ENCODE peak calls at places on chromosomes 2 and 18, in seven cellular contexts. Q is fibroblast of lung, H is HepG2, I is K562, T is mesendoderm, U is GM23248, L is endodermal cell. X is an unnamed sample.

GRCh38 chr2:233061007-233061590 is 957 bp downstream of the INPP5D start:
- DNase-seq in Q (no peak), U (no peak), I (no peak), L (no peak), H (no peak), T (no peak), X (no peak)

GRCh38 chr18:57801379-57802165 is 1.5 kb downstream of the ATP8B1 start:
- DNase-seq in L (peak), I (no peak), U (peak), Q (no peak), H (no peak), T (no peak), X (peak)

GRCh38 chr2:181752301-181752700 is 72.0 kb upstream of the NEUROD1 start:
- DNase-seq in L (no peak), Q (no peak), U (no peak), I (no peak), H (peak), T (no peak), X (peak)

GRCh38 chr2:111106720-111107119 is 14.0 kb upstream of the BCL2L11 start:
- DNase-seq in I (no peak), U (peak), Q (no peak), T (no peak), L (no peak), H (no peak), X (no peak)

GRCh38 chr2:163157891-163158511 is 319.4 kb upstream of the KCNH7 start:
- DNase-seq in T (no peak), I (no peak), H (no peak), Q (peak), U (peak), L (no peak), X (peak)

GRCh38 chr2:37414470-37414949 is 70.1 kb downstream of the QPCT start:
- DNase-seq in T (peak), I (peak), L (no peak), Q (peak), U (peak), H (peak), X (peak)

GRCh38 chr2:207045531-207045930 is 106.2 kb downstream of the CPO start:
- DNase-seq in L (no peak), H (no peak), I (no peak), U (peak), T (no peak), Q (no peak), X (no peak)

GRCh38 chr18:27546991-27547390 is 361.9 kb upstream of the CHST9 start:
- DNase-seq in U (no peak), L (no peak), T (no peak), Q (no peak), I (no peak), H (no peak), X (no peak)

DNA sequence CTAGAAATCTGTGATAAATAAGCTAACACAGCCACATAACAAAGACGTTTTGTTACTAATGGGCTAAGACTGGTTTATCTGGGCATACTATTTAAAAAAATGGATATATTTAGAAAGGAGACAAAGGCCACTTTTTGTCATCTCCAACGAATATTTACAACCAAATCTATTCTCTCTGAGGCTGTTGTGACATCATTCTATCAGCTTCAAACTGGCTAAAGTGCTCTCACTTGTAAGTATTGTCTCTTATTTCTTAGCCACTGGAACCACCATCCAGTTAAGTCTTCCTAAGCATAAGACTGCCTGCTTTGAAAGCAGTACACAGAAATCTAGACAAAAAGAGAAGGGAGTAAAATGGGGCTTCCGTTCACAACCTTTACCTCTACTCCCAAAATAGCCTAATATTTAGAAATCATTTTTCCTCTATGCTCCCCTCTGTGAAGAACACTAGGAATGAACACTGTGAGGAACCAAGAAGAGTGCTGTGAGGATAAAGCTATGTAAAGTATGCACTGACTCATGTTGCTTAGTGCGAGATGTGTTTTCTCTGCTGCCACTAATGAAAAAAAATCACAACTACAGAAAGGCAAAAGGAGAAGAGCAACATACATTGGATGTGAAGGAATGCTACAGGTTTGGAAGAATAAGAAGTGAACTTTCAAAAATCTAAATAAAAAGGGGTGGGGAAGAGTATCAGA is 264.1 kb downstream of the EXOC6B start:
- DNase-seq in U (peak), T (peak), Q (peak), H (peak), L (no peak), I (no peak), X (peak)
- H3K9ac ChIP-seq in U (peak), T (no peak), Q (no peak), H (no peak), L (no peak), I (no peak), X (peak)

DNA sequence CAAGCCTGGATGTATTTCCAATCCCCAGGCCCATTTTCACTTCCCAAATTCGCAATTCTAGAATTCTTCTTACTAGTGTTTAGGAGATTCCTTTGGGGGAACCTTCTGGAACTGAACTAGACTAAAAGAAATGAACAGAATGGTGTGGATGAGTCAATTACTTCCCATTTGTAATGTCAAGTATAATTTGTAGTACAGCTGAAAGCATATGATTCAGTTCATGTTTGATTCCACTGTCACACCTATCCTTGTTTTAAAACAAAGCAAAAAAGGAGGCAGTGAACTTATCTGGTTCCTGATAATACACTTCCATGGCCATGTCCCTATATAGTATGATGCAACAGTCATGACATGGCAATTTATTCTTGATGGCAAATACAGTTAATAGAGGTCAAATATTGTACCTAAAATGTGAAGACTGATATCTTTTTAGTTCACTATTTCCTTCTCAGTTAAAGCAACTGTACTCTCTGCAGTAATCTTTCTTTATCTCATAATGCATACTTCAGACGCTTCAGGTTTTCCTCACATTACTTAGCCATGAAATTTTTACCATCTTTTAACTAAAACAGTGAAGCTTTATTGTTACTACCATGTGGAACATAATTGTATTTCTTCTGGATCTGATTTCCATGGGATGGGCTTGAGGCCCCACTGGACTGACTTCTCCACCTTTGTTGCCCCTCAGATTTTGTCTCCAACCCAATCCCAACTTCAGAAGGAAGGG is 1.9 kb downstream of the IDH1 start:
- DNase-seq in U (peak), L (no peak), Q (peak), H (peak), T (no peak), I (no peak), X (peak)
- H3K4me3 ChIP-seq in U (peak), L (peak), Q (no peak), H (peak), T (peak), I (peak), X (peak)

DNA sequence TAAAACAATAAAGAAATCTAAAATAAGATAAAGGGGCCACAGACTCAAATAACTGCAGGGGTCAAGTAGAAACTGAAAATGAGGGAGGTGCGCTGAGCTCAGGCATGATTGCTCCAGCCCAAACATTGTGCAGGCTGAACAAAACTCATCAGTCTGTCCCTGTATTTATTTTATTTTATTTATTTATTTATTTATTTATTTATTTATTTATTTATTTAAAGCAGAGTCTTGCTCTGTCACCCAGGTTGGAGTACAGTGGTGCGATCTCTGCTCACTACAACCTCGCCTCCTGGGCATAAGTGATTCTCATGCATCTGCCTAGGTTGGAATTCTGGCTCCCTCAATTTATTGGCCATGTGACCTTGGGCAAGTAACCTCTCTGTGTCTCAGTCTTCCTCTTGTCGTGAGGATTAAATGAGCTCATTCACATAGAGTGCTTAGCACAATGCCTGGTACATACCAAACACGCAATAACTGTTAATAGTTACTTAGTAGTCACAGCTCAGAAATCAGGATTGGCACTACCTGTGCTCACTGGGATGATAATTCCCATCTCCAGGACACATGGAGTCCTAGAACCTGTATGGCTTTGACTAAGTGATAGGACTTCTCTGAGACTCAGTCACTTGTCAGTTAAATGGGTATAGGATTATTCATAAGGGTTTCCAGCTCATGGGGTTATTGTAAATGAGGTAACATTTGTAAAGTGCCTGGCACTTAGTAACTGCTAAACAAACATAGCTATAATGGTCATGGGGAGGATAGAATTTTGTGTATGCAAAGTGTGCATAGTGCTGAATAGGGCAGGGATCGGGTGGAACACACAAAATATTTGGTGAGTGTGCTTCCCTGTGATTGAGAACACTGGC is 6.0 kb downstream of the SPEG start:
- DNase-seq in Q (peak), I (no peak), L (peak), H (no peak), T (no peak), U (peak), X (peak)
- H3K9ac ChIP-seq in Q (no peak), I (no peak), L (no peak), H (no peak), T (no peak), U (peak), X (no peak)

GRCh38 chr2:235506291-235506996 is 12.6 kb downstream of the AGAP1 start:
- DNase-seq in T (no peak), Q (peak), U (peak), L (peak), I (no peak), H (no peak), X (no peak)
- H3K4me3 ChIP-seq in T (no peak), Q (no peak), U (no peak), L (no peak), I (no peak), H (no peak), X (no peak)

GRCh38 chr18:59715445-59715844 is 18.2 kb upstream of the CCBE1 start:
- DNase-seq in Q (no peak), I (no peak), L (no peak), H (no peak), T (no peak), U (peak), X (no peak)
- H3K9ac ChIP-seq in Q (no peak), I (no peak), L (no peak), H (no peak), T (no peak), U (peak), X (peak)

DNA sequence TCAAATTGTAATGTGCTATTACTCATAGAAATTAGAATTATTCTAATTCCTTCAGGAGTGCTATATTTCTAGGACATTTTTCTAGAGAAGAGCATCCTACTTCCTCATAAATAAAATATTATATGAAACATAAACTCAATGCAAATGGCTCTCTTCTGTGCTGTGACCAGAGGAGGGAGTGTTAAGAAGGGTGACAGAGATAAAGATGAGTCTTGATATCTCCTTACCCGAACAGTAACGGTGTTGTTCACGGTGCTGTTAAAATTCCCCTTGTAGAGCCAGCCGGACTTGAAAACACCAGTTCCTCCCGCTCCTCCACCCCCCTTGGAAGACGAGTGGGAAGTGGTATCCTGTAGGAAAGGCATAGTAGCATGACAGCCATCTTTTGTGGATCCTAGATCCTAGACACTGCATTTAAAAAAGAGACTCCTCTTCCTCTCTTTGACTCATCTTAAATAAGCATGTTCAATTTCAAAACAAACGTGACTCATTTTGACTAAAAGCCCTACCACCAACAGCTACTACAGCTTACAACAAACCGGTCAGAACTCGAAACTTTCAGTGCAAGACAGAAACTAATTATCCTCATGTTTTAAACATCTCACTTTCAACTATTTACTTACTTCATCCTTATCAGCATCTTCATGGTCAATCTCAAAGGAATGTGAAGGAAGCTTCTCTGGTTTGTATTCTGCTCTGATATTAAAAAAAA is 156.3 kb downstream of the DOCK10 start:
- DNase-seq in U (peak), I (no peak), H (no peak), T (no peak), Q (peak), L (no peak), X (peak)
- H3K4me3 ChIP-seq in U (peak), I (no peak), H (no peak), T (no peak), Q (no peak), L (no peak), X (peak)